ENCODE peak calls at places on chromosomes 6 and 20, in four cellular contexts. V is brain microvascular endothelial cell, T is pancreas, Y is astrocyte. G is an unnamed sample. For H3K36me3, the result is how much of the 10 kb centered on the place peaks cover.

GRCh38 chr6:169386431-169387057 is 132.9 kb upstream of the THBS2 start:
- DNase-seq in V (peak), T (no peak), Y (no peak), G (no peak)

GRCh38 chr6:32244946-32245398 is 21.1 kb upstream of the NOTCH4 start:
- DNase-seq in V (peak), T (peak), Y (peak), G (peak)

GRCh38 chr20:47355489-47356219 is 845 bp downstream of the ZMYND8 start:
- DNase-seq in V (no peak), T (no peak), Y (no peak), G (no peak)

GRCh38 chr6:25089442-25089841 is 153.7 kb upstream of the RIPOR2 start:
- DNase-seq in V (no peak), T (no peak), Y (peak), G (no peak)

GRCh38 chr6:128713461-128713860 is 169.5 kb upstream of the LAMA2 start:
- DNase-seq in V (no peak), T (no peak), Y (peak), G (no peak)

GRCh38 chr6:133062702-133063319 is 178.3 kb upstream of the EYA4 start:
- DNase-seq in V (no peak), T (no peak), Y (no peak), G (no peak)

GRCh38 chr20:62595491-62595890 is 46.8 kb upstream of the SLCO4A1 start:
- DNase-seq in V (peak), T (peak), Y (peak), G (peak)

GRCh38 chr6:142796571-142796970 is 148.4 kb downstream of the HIVEP2 start:
- DNase-seq in V (peak), T (no peak), Y (peak), G (no peak)

GRCh38 chr20:16472045-16472872 is 101.0 kb downstream of the KIF16B start:
- DNase-seq in V (peak), T (no peak), Y (peak), G (peak)

GRCh38 chr20:16476032-16476431 is 97.2 kb downstream of the KIF16B start:
- DNase-seq in V (peak), T (no peak), Y (no peak), G (no peak)

GRCh38 chr20:16474342-16474741 is 98.9 kb downstream of the KIF16B start:
- DNase-seq in V (no peak), T (no peak), Y (no peak), G (no peak)

GRCh38 chr20:16477632-16478031 is 95.6 kb downstream of the KIF16B start:
- DNase-seq in V (no peak), T (no peak), Y (no peak), G (no peak)

GRCh38 chr20:16475225-16475624 is 98.0 kb downstream of the KIF16B start:
- DNase-seq in V (peak), T (no peak), Y (peak), G (no peak)
- TF ChIP-seq CTCF in V (no peak), T (no peak), Y (no peak), G (no peak)

GRCh38 chr6:41706876-41707564 is 28.4 kb downstream of the TFEB start:
- DNase-seq in V (no peak), T (no peak), Y (no peak), G (no peak)

GRCh38 chr6:41708856-41709255 is 26.6 kb downstream of the TFEB start:
- DNase-seq in V (no peak), T (no peak), Y (no peak), G (no peak)

GRCh38 chr6:41705996-41706835 is 29.2 kb downstream of the TFEB start:
- DNase-seq in V (peak), T (peak), Y (peak), G (peak)

GRCh38 chr6:41709375-41709774 is 26.0 kb downstream of the TFEB start:
- DNase-seq in V (no peak), T (no peak), Y (no peak), G (no peak)

DNA sequence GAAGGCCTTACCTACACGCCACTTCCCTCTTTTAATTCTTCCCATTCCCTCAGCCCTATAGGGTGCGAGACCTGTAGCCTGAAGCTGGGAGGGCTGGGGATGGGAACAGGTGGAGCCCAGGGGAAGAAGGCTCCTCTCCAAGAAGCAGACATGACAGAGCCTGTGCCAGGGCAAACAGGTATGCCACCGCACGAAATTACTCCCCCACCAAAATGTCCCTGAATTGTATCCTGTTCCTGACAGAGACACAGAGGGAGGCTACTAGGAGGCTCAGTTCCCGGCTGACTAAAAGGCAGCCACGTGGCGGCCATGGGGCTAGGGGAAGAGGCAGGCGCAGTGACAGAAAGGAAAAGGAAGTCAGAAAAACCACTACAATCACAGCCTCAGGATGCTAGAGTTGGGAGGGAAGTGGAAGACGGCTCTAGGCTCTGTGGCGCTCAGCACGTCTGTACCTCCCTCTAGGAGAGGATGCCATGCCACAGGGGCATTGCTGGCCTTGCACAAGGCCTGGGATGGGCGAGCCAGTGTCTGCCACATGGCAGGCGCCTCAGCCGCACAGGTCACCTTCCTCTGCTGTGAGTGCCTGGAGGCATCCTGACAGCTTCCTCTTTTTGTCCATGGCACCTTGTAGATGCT is 27.7 kb downstream of the TFEB start:
- DNase-seq in V (no peak), T (no peak), Y (no peak), G (no peak)
- H3K36me3 ChIP-seq in V (under half), T (under half), Y (under half), G (under half)

GRCh38 chr6:52694404-52694803 is 23.5 kb downstream of the TMEM14A start:
- DNase-seq in V (no peak), T (no peak), Y (no peak), G (no peak)

GRCh38 chr6:52689857-52690256 is 18.9 kb downstream of the TMEM14A start:
- DNase-seq in V (no peak), T (no peak), Y (no peak), G (no peak)

GRCh38 chr6:52686878-52687699 is 16.2 kb downstream of the TMEM14A start:
- DNase-seq in V (no peak), T (no peak), Y (no peak), G (no peak)

GRCh38 chr6:52693777-52694176 is 22.9 kb downstream of the TMEM14A start:
- DNase-seq in V (no peak), T (no peak), Y (no peak), G (no peak)

GRCh38 chr6:52691718-52692117 is 20.8 kb downstream of the TMEM14A start:
- DNase-seq in V (no peak), T (no peak), Y (no peak), G (no peak)
- TF ChIP-seq CTCF in V (no peak), T (no peak), Y (no peak), G (no peak)

GRCh38 chr6:30578051-30578450 is 6.8 kb downstream of the ABCF1 start:
- DNase-seq in V (no peak), T (no peak), Y (no peak), G (no peak)
- H3K36me3 ChIP-seq in V (half or more), T (under half), Y (under half), G (half or more)

GRCh38 chr6:163579880-163580295 is 165.4 kb downstream of the QKI start:
- DNase-seq in V (no peak), T (no peak), Y (peak), G (no peak)
- TF ChIP-seq CTCF in V (peak), T (no peak), Y (peak), G (no peak)

DNA sequence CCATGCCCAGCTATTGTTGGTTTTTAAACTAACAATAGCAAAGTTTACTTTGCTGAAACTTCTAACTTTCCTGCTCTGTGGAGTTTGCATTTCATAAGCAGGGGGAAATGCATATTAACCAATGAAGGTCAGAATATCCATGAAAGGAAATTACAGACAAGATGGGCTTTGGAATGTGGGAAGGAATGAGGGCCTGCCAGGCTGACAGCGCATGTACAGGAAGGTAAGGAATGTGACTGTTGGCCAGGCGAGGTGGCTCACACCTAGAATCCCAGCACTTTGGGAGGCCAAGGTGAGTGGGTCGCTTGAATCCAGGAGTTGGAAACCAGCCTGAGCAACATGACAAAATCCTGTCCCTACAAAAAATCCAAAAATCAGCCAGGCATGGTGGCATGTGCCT is 49.6 kb downstream of the CDK5RAP1 start:
- DNase-seq in V (no peak), T (no peak), Y (no peak), G (no peak)
- H3K36me3 ChIP-seq in V (under half), T (under half), Y (under half), G (under half)

DNA sequence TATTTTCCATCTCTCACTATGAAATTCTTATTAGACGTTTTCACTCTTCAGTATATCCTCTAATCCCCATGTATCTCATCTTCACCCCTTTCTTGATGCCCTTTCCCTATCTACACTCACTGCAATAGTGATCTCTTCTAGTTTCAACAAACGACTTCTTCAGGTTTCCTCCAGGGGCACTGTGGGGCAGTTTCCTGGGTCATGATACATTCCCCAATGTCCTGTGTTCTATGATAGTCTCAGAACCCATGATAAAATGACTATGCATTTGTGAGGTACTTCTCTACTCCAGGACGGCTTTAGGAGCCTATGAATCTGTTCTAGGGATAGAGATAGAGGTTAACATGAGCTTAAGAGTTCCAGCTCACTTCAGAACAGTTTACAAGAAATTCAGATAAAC is 183.3 kb downstream of the FOXC1 start:
- DNase-seq in V (no peak), T (no peak), Y (no peak), G (no peak)
- TF ChIP-seq CTCF in V (peak), T (no peak), Y (peak), G (no peak)